ENCODE peak calls at places on chromosomes 16 and 17, in seven cellular contexts. One of them, this sample, is unnamed.

GRCh38 chr17:9200699-9201359 is 179.5 kb downstream of the NTN1 start:
- DNase-seq in AG04450: no peak
- DNase-seq in natural killer cell: no peak
- DNase-seq in stimulated activated CD4-positive, alpha-beta T cell treated with anti-CD3 and anti-CD28 coated beads, Interleukin-4, amount 100 ng/mL, for 1 hour: no peak
- DNase-seq in fibroblast of pulmonary artery: no peak
- DNase-seq in activated CD8-positive, alpha-beta T cell treated with anti-CD3 and anti-CD28 coated beads, Interleukin-2, amount 10 ng/mL, durations not matched to agents 7 days and 5 days: no peak
- DNase-seq in left colon: no peak
- DNase-seq in this sample: no peak

GRCh38 chr17:82041139-82041814 is 3.8 kb upstream of the DCXR start:
- DNase-seq in AG04450: no peak
- DNase-seq in natural killer cell: no peak
- DNase-seq in stimulated activated CD4-positive, alpha-beta T cell treated with anti-CD3 and anti-CD28 coated beads, Interleukin-4, amount 100 ng/mL, for 1 hour: no peak
- DNase-seq in fibroblast of pulmonary artery: no peak
- DNase-seq in activated CD8-positive, alpha-beta T cell treated with anti-CD3 and anti-CD28 coated beads, Interleukin-2, amount 10 ng/mL, durations not matched to agents 7 days and 5 days: no peak
- DNase-seq in left colon: no peak
- DNase-seq in this sample: no peak

GRCh38 chr17:43614560-43614959 is 47.2 kb downstream of the MEOX1 start:
- DNase-seq in AG04450: no peak
- DNase-seq in natural killer cell: no peak
- DNase-seq in stimulated activated CD4-positive, alpha-beta T cell treated with anti-CD3 and anti-CD28 coated beads, Interleukin-4, amount 100 ng/mL, for 1 hour: no peak
- DNase-seq in fibroblast of pulmonary artery: no peak
- DNase-seq in activated CD8-positive, alpha-beta T cell treated with anti-CD3 and anti-CD28 coated beads, Interleukin-2, amount 10 ng/mL, durations not matched to agents 7 days and 5 days: no peak
- DNase-seq in left colon: no peak
- DNase-seq in this sample: no peak

GRCh38 chr16:30740364-30741251 is 7.6 kb upstream of the PHKG2 start:
- DNase-seq in AG04450: no peak
- DNase-seq in natural killer cell: no peak
- DNase-seq in stimulated activated CD4-positive, alpha-beta T cell treated with anti-CD3 and anti-CD28 coated beads, Interleukin-4, amount 100 ng/mL, for 1 hour: no peak
- DNase-seq in fibroblast of pulmonary artery: peak; percentile 76
- DNase-seq in activated CD8-positive, alpha-beta T cell treated with anti-CD3 and anti-CD28 coated beads, Interleukin-2, amount 10 ng/mL, durations not matched to agents 7 days and 5 days: no peak
- DNase-seq in left colon: peak; percentile 92
- DNase-seq in this sample: peak; percentile 89

GRCh38 chr17:79027274-79027924 is 3.4 kb downstream of the C1QTNF1 start:
- DNase-seq in AG04450: no peak
- DNase-seq in natural killer cell: no peak
- DNase-seq in stimulated activated CD4-positive, alpha-beta T cell treated with anti-CD3 and anti-CD28 coated beads, Interleukin-4, amount 100 ng/mL, for 1 hour: no peak
- DNase-seq in fibroblast of pulmonary artery: peak; percentile 37
- DNase-seq in activated CD8-positive, alpha-beta T cell treated with anti-CD3 and anti-CD28 coated beads, Interleukin-2, amount 10 ng/mL, durations not matched to agents 7 days and 5 days: no peak
- DNase-seq in left colon: peak; percentile 40
- DNase-seq in this sample: no peak

GRCh38 chr16:88329726-88330700 is 52.7 kb upstream of the ZNF469 start:
- DNase-seq in AG04450: no peak
- DNase-seq in natural killer cell: no peak
- DNase-seq in stimulated activated CD4-positive, alpha-beta T cell treated with anti-CD3 and anti-CD28 coated beads, Interleukin-4, amount 100 ng/mL, for 1 hour: no peak
- DNase-seq in fibroblast of pulmonary artery: no peak
- DNase-seq in activated CD8-positive, alpha-beta T cell treated with anti-CD3 and anti-CD28 coated beads, Interleukin-2, amount 10 ng/mL, durations not matched to agents 7 days and 5 days: no peak
- DNase-seq in left colon: no peak
- DNase-seq in this sample: no peak

GRCh38 chr17:3921853-3922319 is 5.6 kb upstream of the P2RX1 start:
- DNase-seq in AG04450: no peak
- DNase-seq in natural killer cell: no peak
- DNase-seq in stimulated activated CD4-positive, alpha-beta T cell treated with anti-CD3 and anti-CD28 coated beads, Interleukin-4, amount 100 ng/mL, for 1 hour: no peak
- DNase-seq in fibroblast of pulmonary artery: no peak
- DNase-seq in activated CD8-positive, alpha-beta T cell treated with anti-CD3 and anti-CD28 coated beads, Interleukin-2, amount 10 ng/mL, durations not matched to agents 7 days and 5 days: no peak
- DNase-seq in left colon: no peak
- DNase-seq in this sample: no peak

GRCh38 chr16:74769791-74770190 is 4.8 kb downstream of the FA2H start:
- DNase-seq in AG04450: no peak
- DNase-seq in natural killer cell: no peak
- DNase-seq in stimulated activated CD4-positive, alpha-beta T cell treated with anti-CD3 and anti-CD28 coated beads, Interleukin-4, amount 100 ng/mL, for 1 hour: no peak
- DNase-seq in fibroblast of pulmonary artery: no peak
- DNase-seq in activated CD8-positive, alpha-beta T cell treated with anti-CD3 and anti-CD28 coated beads, Interleukin-2, amount 10 ng/mL, durations not matched to agents 7 days and 5 days: no peak
- DNase-seq in left colon: no peak
- DNase-seq in this sample: no peak

GRCh38 chr16:87824016-87824990 is 45.0 kb downstream of the SLC7A5 start:
- DNase-seq in AG04450: no peak
- DNase-seq in natural killer cell: no peak
- DNase-seq in stimulated activated CD4-positive, alpha-beta T cell treated with anti-CD3 and anti-CD28 coated beads, Interleukin-4, amount 100 ng/mL, for 1 hour: no peak
- DNase-seq in fibroblast of pulmonary artery: no peak
- DNase-seq in activated CD8-positive, alpha-beta T cell treated with anti-CD3 and anti-CD28 coated beads, Interleukin-2, amount 10 ng/mL, durations not matched to agents 7 days and 5 days: no peak
- DNase-seq in left colon: no peak
- DNase-seq in this sample: peak; percentile 67

GRCh38 chr17:50948711-50949110 is 82.6 kb upstream of the TOB1 start:
- DNase-seq in AG04450: no peak
- DNase-seq in natural killer cell: no peak
- DNase-seq in stimulated activated CD4-positive, alpha-beta T cell treated with anti-CD3 and anti-CD28 coated beads, Interleukin-4, amount 100 ng/mL, for 1 hour: no peak
- DNase-seq in fibroblast of pulmonary artery: no peak
- DNase-seq in activated CD8-positive, alpha-beta T cell treated with anti-CD3 and anti-CD28 coated beads, Interleukin-2, amount 10 ng/mL, durations not matched to agents 7 days and 5 days: no peak
- DNase-seq in left colon: no peak
- DNase-seq in this sample: peak; percentile 26

GRCh38 chr16:11612110-11612981 is 25.6 kb upstream of the LITAF start:
- DNase-seq in AG04450: no peak
- DNase-seq in natural killer cell: no peak
- DNase-seq in stimulated activated CD4-positive, alpha-beta T cell treated with anti-CD3 and anti-CD28 coated beads, Interleukin-4, amount 100 ng/mL, for 1 hour: no peak
- DNase-seq in fibroblast of pulmonary artery: no peak
- DNase-seq in activated CD8-positive, alpha-beta T cell treated with anti-CD3 and anti-CD28 coated beads, Interleukin-2, amount 10 ng/mL, durations not matched to agents 7 days and 5 days: no peak
- DNase-seq in left colon: peak; percentile 78
- DNase-seq in this sample: peak; percentile 89

GRCh38 chr16:8751481-8752311 is 45.7 kb downstream of the TMEM186 start:
- DNase-seq in AG04450: peak; percentile 51
- DNase-seq in natural killer cell: no peak
- DNase-seq in stimulated activated CD4-positive, alpha-beta T cell treated with anti-CD3 and anti-CD28 coated beads, Interleukin-4, amount 100 ng/mL, for 1 hour: no peak
- DNase-seq in fibroblast of pulmonary artery: peak; percentile 80
- DNase-seq in activated CD8-positive, alpha-beta T cell treated with anti-CD3 and anti-CD28 coated beads, Interleukin-2, amount 10 ng/mL, durations not matched to agents 7 days and 5 days: no peak
- DNase-seq in left colon: no peak
- DNase-seq in this sample: no peak

GRCh38 chr16:29835926-29836325 is 15.7 kb downstream of the MVP start:
- DNase-seq in AG04450: no peak
- DNase-seq in natural killer cell: no peak
- DNase-seq in stimulated activated CD4-positive, alpha-beta T cell treated with anti-CD3 and anti-CD28 coated beads, Interleukin-4, amount 100 ng/mL, for 1 hour: no peak
- DNase-seq in fibroblast of pulmonary artery: no peak
- DNase-seq in activated CD8-positive, alpha-beta T cell treated with anti-CD3 and anti-CD28 coated beads, Interleukin-2, amount 10 ng/mL, durations not matched to agents 7 days and 5 days: no peak
- DNase-seq in left colon: no peak
- DNase-seq in this sample: no peak

GRCh38 chr16:79164378-79164720 is 436.2 kb downstream of the MAF start:
- DNase-seq in AG04450: no peak
- DNase-seq in natural killer cell: no peak
- DNase-seq in stimulated activated CD4-positive, alpha-beta T cell treated with anti-CD3 and anti-CD28 coated beads, Interleukin-4, amount 100 ng/mL, for 1 hour: no peak
- DNase-seq in fibroblast of pulmonary artery: no peak
- DNase-seq in activated CD8-positive, alpha-beta T cell treated with anti-CD3 and anti-CD28 coated beads, Interleukin-2, amount 10 ng/mL, durations not matched to agents 7 days and 5 days: no peak
- DNase-seq in left colon: peak; percentile 6
- DNase-seq in this sample: no peak

GRCh38 chr16:24685539-24686432 is 43.7 kb upstream of the TNRC6A start:
- DNase-seq in AG04450: no peak
- DNase-seq in natural killer cell: no peak
- DNase-seq in stimulated activated CD4-positive, alpha-beta T cell treated with anti-CD3 and anti-CD28 coated beads, Interleukin-4, amount 100 ng/mL, for 1 hour: no peak
- DNase-seq in fibroblast of pulmonary artery: peak; percentile 90
- DNase-seq in activated CD8-positive, alpha-beta T cell treated with anti-CD3 and anti-CD28 coated beads, Interleukin-2, amount 10 ng/mL, durations not matched to agents 7 days and 5 days: no peak
- DNase-seq in left colon: peak; percentile 37
- DNase-seq in this sample: peak; percentile 64

GRCh38 chr16:57848181-57848580 is 45.9 kb upstream of the KIFC3 start:
- DNase-seq in AG04450: no peak
- DNase-seq in natural killer cell: no peak
- DNase-seq in stimulated activated CD4-positive, alpha-beta T cell treated with anti-CD3 and anti-CD28 coated beads, Interleukin-4, amount 100 ng/mL, for 1 hour: no peak
- DNase-seq in fibroblast of pulmonary artery: no peak
- DNase-seq in activated CD8-positive, alpha-beta T cell treated with anti-CD3 and anti-CD28 coated beads, Interleukin-2, amount 10 ng/mL, durations not matched to agents 7 days and 5 days: no peak
- DNase-seq in left colon: no peak
- DNase-seq in this sample: no peak

GRCh38 chr17:34519286-34519685 is 60.1 kb upstream of the TMEM132E start:
- DNase-seq in AG04450: no peak
- DNase-seq in natural killer cell: no peak
- DNase-seq in stimulated activated CD4-positive, alpha-beta T cell treated with anti-CD3 and anti-CD28 coated beads, Interleukin-4, amount 100 ng/mL, for 1 hour: no peak
- DNase-seq in fibroblast of pulmonary artery: no peak
- DNase-seq in activated CD8-positive, alpha-beta T cell treated with anti-CD3 and anti-CD28 coated beads, Interleukin-2, amount 10 ng/mL, durations not matched to agents 7 days and 5 days: peak; percentile 27
- DNase-seq in left colon: no peak
- DNase-seq in this sample: no peak

GRCh38 chr16:46961373-46962353 is 11.8 kb downstream of the DNAJA2 start:
- DNase-seq in AG04450: no peak
- DNase-seq in natural killer cell: no peak
- DNase-seq in stimulated activated CD4-positive, alpha-beta T cell treated with anti-CD3 and anti-CD28 coated beads, Interleukin-4, amount 100 ng/mL, for 1 hour: no peak
- DNase-seq in fibroblast of pulmonary artery: no peak
- DNase-seq in activated CD8-positive, alpha-beta T cell treated with anti-CD3 and anti-CD28 coated beads, Interleukin-2, amount 10 ng/mL, durations not matched to agents 7 days and 5 days: peak; percentile 65
- DNase-seq in left colon: no peak
- DNase-seq in this sample: no peak

GRCh38 chr17:40366861-40367518 is 2.5 kb upstream of the GJD3 start:
- DNase-seq in AG04450: no peak
- DNase-seq in natural killer cell: no peak
- DNase-seq in stimulated activated CD4-positive, alpha-beta T cell treated with anti-CD3 and anti-CD28 coated beads, Interleukin-4, amount 100 ng/mL, for 1 hour: no peak
- DNase-seq in fibroblast of pulmonary artery: no peak
- DNase-seq in activated CD8-positive, alpha-beta T cell treated with anti-CD3 and anti-CD28 coated beads, Interleukin-2, amount 10 ng/mL, durations not matched to agents 7 days and 5 days: no peak
- DNase-seq in left colon: no peak
- DNase-seq in this sample: no peak

GRCh38 chr16:53090591-53091507 is 36.1 kb downstream of the CHD9 start:
- DNase-seq in AG04450: peak; percentile 96
- DNase-seq in natural killer cell: peak; percentile 21
- DNase-seq in stimulated activated CD4-positive, alpha-beta T cell treated with anti-CD3 and anti-CD28 coated beads, Interleukin-4, amount 100 ng/mL, for 1 hour: no peak
- DNase-seq in fibroblast of pulmonary artery: peak; percentile 100
- DNase-seq in activated CD8-positive, alpha-beta T cell treated with anti-CD3 and anti-CD28 coated beads, Interleukin-2, amount 10 ng/mL, durations not matched to agents 7 days and 5 days: peak; percentile 27
- DNase-seq in left colon: peak; percentile 79
- DNase-seq in this sample: peak; percentile 89

GRCh38 chr17:46770818-46771600 is 47.5 kb downstream of the WNT3 start:
- DNase-seq in AG04450: no peak
- DNase-seq in natural killer cell: no peak
- DNase-seq in stimulated activated CD4-positive, alpha-beta T cell treated with anti-CD3 and anti-CD28 coated beads, Interleukin-4, amount 100 ng/mL, for 1 hour: peak; percentile 33
- DNase-seq in fibroblast of pulmonary artery: peak; percentile 30
- DNase-seq in activated CD8-positive, alpha-beta T cell treated with anti-CD3 and anti-CD28 coated beads, Interleukin-2, amount 10 ng/mL, durations not matched to agents 7 days and 5 days: no peak
- DNase-seq in left colon: peak; percentile 59
- DNase-seq in this sample: no peak

GRCh38 chr17:44069974-44070454 is 521 bp upstream of the G6PC3 start:
- DNase-seq in AG04450: no peak
- DNase-seq in natural killer cell: no peak
- DNase-seq in stimulated activated CD4-positive, alpha-beta T cell treated with anti-CD3 and anti-CD28 coated beads, Interleukin-4, amount 100 ng/mL, for 1 hour: no peak
- DNase-seq in fibroblast of pulmonary artery: peak; percentile 11
- DNase-seq in activated CD8-positive, alpha-beta T cell treated with anti-CD3 and anti-CD28 coated beads, Interleukin-2, amount 10 ng/mL, durations not matched to agents 7 days and 5 days: no peak
- DNase-seq in left colon: no peak
- DNase-seq in this sample: no peak

GRCh38 chr16:47342055-47342454 is 118.8 kb downstream of the ITFG1 start:
- DNase-seq in AG04450: no peak
- DNase-seq in natural killer cell: no peak
- DNase-seq in stimulated activated CD4-positive, alpha-beta T cell treated with anti-CD3 and anti-CD28 coated beads, Interleukin-4, amount 100 ng/mL, for 1 hour: no peak
- DNase-seq in fibroblast of pulmonary artery: no peak
- DNase-seq in activated CD8-positive, alpha-beta T cell treated with anti-CD3 and anti-CD28 coated beads, Interleukin-2, amount 10 ng/mL, durations not matched to agents 7 days and 5 days: no peak
- DNase-seq in left colon: no peak
- DNase-seq in this sample: no peak

GRCh38 chr17:80924807-80925610 is 66.6 kb upstream of the CHMP6 start:
- DNase-seq in AG04450: no peak
- DNase-seq in natural killer cell: no peak
- DNase-seq in stimulated activated CD4-positive, alpha-beta T cell treated with anti-CD3 and anti-CD28 coated beads, Interleukin-4, amount 100 ng/mL, for 1 hour: no peak
- DNase-seq in fibroblast of pulmonary artery: no peak
- DNase-seq in activated CD8-positive, alpha-beta T cell treated with anti-CD3 and anti-CD28 coated beads, Interleukin-2, amount 10 ng/mL, durations not matched to agents 7 days and 5 days: no peak
- DNase-seq in left colon: no peak
- DNase-seq in this sample: no peak